ENCODE peak calls at places on chromosome 12, in eight cellular contexts. D, R, V, K, H, L, A and G are unnamed samples.

GRCh38 chr12:55057466-55057865 is 37.7 kb downstream of the NEUROD4 start:
- DNase-seq in V (no peak), L (no peak), H (no peak), K (no peak), R (no peak), D (no peak), A (no peak), G (no peak)

GRCh38 chr12:3727877-3728632 is 24.9 kb downstream of the CRACR2A start:
- DNase-seq in L (no peak), A (no peak), H (peak; percentile 34), V (no peak), K (no peak), R (no peak), D (no peak), G (no peak)

GRCh38 chr12:52634266-52635056 is 16.1 kb upstream of the KRT73 start:
- DNase-seq in K (no peak), V (no peak), A (peak; percentile 13), L (no peak), R (peak; percentile 67), D (no peak), H (no peak), G (no peak)

GRCh38 chr12:49868449-49868848 is 25.5 kb upstream of the BCDIN3D start:
- DNase-seq in D (no peak), K (no peak), R (no peak), H (no peak), V (no peak), L (no peak), A (no peak), G (peak; percentile 57)

GRCh38 chr12:124449623-124450375 is 117.6 kb downstream of the NCOR2 start:
- DNase-seq in H (no peak), D (peak; percentile 36), V (no peak), A (no peak), R (no peak), L (no peak), K (no peak), G (no peak)

GRCh38 chr12:25718081-25718731 is 165.1 kb upstream of the LMNTD1 start:
- DNase-seq in A (no peak), V (no peak), H (no peak), K (no peak), D (no peak), L (no peak), R (no peak), G (no peak)

GRCh38 chr12:110159671-110160245 is 35.6 kb downstream of the IFT81 start:
- DNase-seq in K (no peak), L (no peak), R (no peak), D (no peak), H (no peak), A (no peak), V (no peak), G (no peak)

GRCh38 chr12:117032593-117033381 is 66.4 kb downstream of the TESC start:
- DNase-seq in A (no peak), L (no peak), K (no peak), H (no peak), R (no peak), V (no peak), D (no peak), G (no peak)

GRCh38 chr12:3129301-3130052 is 52.3 kb downstream of the TSPAN9 start:
- DNase-seq in R (no peak), A (peak; percentile 33), H (no peak), L (no peak), K (no peak), V (no peak), D (no peak), G (no peak)

GRCh38 chr12:118098456-118098855 is 5.4 kb downstream of the VSIG10 start:
- DNase-seq in A (no peak), V (no peak), R (no peak), D (no peak), H (no peak), L (no peak), K (peak; percentile 66), G (no peak)

GRCh38 chr12:18556081-18556645 is 181.6 kb downstream of the PLCZ1 start:
- DNase-seq in H (no peak), K (no peak), D (no peak), V (no peak), A (no peak), L (no peak), R (no peak), G (no peak)

GRCh38 chr12:20376984-20377383 is 8.6 kb downstream of the PDE3A start:
- DNase-seq in R (no peak), L (no peak), H (no peak), A (peak; percentile 27), D (no peak), V (peak; percentile 44), K (no peak), G (no peak)

GRCh38 chr12:42143401-42144173 is 1.1 kb downstream of the GXYLT1 start:
- DNase-seq in V (peak; percentile 55), H (no peak), L (no peak), K (no peak), D (no peak), A (peak; percentile 31), R (no peak), G (no peak)

GRCh38 chr12:52033506-52034258 is 17.6 kb upstream of the NR4A1 start:
- DNase-seq in H (no peak), K (peak; percentile 32), D (no peak), L (no peak), A (no peak), V (no peak), R (peak; percentile 21), G (no peak)

GRCh38 chr12:32881702-32882101 is 14.9 kb downstream of the PKP2 start:
- DNase-seq in R (no peak), A (no peak), V (no peak), L (no peak), D (no peak), H (no peak), K (no peak), G (no peak)

GRCh38 chr12:3551386-3551785 is 60.4 kb downstream of the PRMT8 start:
- DNase-seq in R (peak; percentile 68), K (peak; percentile 14), H (no peak), V (no peak), L (no peak), D (no peak), A (no peak), G (no peak)

GRCh38 chr12:11673666-11674464 is 24.4 kb downstream of the ETV6 start:
- DNase-seq in H (no peak), K (no peak), L (no peak), V (no peak), R (no peak), A (no peak), D (no peak), G (no peak)
- H3K27ac ChIP-seq in H (no peak overlapping the region), K (no peak overlapping the region), L (no peak overlapping the region), V (no peak overlapping the region), R (peak overlapping the region; percentile 6), A (no peak overlapping the region), D (no peak overlapping the region), G (no peak overlapping the region)

GRCh38 chr12:95593266-95593871 is 42.1 kb upstream of the USP44 start:
- DNase-seq in D (no peak), V (peak; percentile 60), K (no peak), H (no peak), L (no peak), R (peak; percentile 72), A (no peak), G (no peak)
- H3K27ac ChIP-seq in D (no peak overlapping the region), V (peak overlapping the region; percentile 72), K (no peak overlapping the region), H (no peak overlapping the region), L (no peak overlapping the region), R (peak overlapping the region; percentile 39), A (no peak overlapping the region), G (no peak overlapping the region)

GRCh38 chr12:70121562-70121961 is 121.7 kb upstream of the CNOT2 start:
- DNase-seq in R (no peak), A (no peak), L (no peak), V (no peak), K (no peak), H (no peak), D (no peak), G (no peak)
- H3K27ac ChIP-seq in R (no peak overlapping the region), A (no peak overlapping the region), L (no peak overlapping the region), V (no peak overlapping the region), K (no peak overlapping the region), H (no peak overlapping the region), D (no peak overlapping the region), G (no peak overlapping the region)

GRCh38 chr12:31021181-31021580 is 52.5 kb upstream of the DDX11 start:
- DNase-seq in L (no peak), R (no peak), A (no peak), H (no peak), D (no peak), K (no peak), V (no peak), G (no peak)
- H3K27ac ChIP-seq in L (no peak overlapping the region), R (no peak overlapping the region), A (no peak overlapping the region), H (no peak overlapping the region), D (no peak overlapping the region), K (no peak overlapping the region), V (no peak overlapping the region), G (no peak overlapping the region)

DNA sequence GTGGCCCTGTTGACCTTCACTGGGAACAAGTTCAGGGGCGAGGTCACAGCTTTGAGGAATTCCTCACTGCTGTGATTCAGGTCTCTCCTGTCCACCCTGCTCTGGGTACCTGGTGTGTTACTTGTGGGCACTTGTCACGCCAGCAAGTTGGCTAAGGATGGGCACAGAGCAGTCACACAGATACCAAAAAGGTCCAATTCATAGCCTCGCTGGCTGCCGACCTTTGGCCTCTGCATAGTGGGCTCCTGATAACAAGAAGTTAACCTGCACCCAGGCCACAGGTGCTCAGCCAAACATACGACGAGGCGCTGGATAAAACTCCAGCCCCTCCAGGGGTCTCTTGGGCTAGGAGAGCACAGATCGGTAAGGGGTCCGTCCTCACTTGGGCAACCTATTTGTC is 11.1 kb downstream of the SDS start:
- DNase-seq in H (no peak), L (no peak), V (no peak), A (no peak), K (no peak), R (no peak), D (no peak), G (no peak)
- H3K27ac ChIP-seq in H (no peak overlapping the region), L (no peak overlapping the region), V (no peak overlapping the region), A (no peak overlapping the region), K (no peak overlapping the region), R (no peak overlapping the region), D (no peak overlapping the region), G (no peak overlapping the region)

DNA sequence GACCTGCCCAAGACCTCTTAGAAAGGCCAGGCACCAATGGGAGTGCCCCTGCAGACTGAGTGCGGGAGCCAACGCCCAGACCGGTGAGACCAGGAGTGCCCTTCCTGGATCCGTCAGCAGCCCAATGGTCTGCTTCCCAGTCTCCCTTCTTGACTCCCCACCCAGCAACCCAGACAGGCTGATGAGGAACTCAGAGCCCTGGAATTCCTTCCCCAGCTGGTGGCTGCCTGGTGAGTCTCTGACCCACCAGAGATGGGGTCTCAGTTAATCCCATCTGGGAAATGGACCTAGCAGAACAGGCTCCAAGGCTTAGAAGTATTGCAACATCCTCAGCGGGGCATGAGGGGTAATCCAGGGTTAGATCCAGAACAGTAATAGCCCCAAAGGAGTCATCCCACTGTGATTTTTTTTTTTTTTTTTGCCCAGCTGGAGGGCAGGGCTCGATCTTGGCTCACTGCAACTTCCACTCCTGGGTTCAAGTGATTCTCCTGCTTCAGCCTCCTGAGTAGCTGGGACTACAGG is 1.5 kb upstream of the RASAL1 start:
- DNase-seq in H (no peak), V (no peak), D (no peak), K (peak; percentile 90), L (no peak), R (no peak), A (no peak), G (no peak)
- H3K27ac ChIP-seq in H (no peak overlapping the region), V (peak overlapping the region; percentile 65), D (no peak overlapping the region), K (peak overlapping the region; percentile 68), L (no peak overlapping the region), R (no peak overlapping the region), A (no peak overlapping the region), G (no peak overlapping the region)